ENCODE peak calls at places on chromosomes 5 and 9, in ten cellular contexts. W is neural crest cell; D is fibroblast of pulmonary artery; M is T follicular helper cell; I is AG20443; E is stimulated activated CD4-positive, alpha-beta T cell treated with anti-CD3 and anti-CD28 coated beads, TNF-alpha, amount 100 ng/mL, for 1 hour; A is D341Med; V is pancreas; C is AG09309; S is hypothalamus. R is an unnamed sample.

GRCh38 chr5:97501965-97502305 is 318.9 kb upstream of the RIOK2 start:
- DNase-seq in I (no peak), S (no peak), E (no peak), V (no peak), D (no peak), C (no peak), M (no peak), A (no peak), W (no peak), R (no peak)

GRCh38 chr9:98482248-98482647 is 226.5 kb downstream of the GABBR2 start:
- DNase-seq in I (peak; percentile 71), C (peak; percentile 61), V (no peak), W (no peak), S (no peak), D (peak; percentile 37), E (no peak), M (no peak), A (no peak), R (no peak)

GRCh38 chr9:16521868-16522381 is 348.5 kb downstream of the BNC2 start:
- DNase-seq in E (no peak), M (no peak), V (no peak), S (no peak), D (peak; percentile 79), I (peak; percentile 85), W (no peak), A (no peak), C (peak; percentile 74), R (peak; percentile 58)

GRCh38 chr9:121641228-121641611 is 10.2 kb upstream of the DAB2IP start:
- DNase-seq in A (no peak), M (no peak), I (no peak), V (no peak), W (no peak), S (no peak), D (no peak), E (no peak), C (no peak), R (no peak)

GRCh38 chr9:89398651-89399050 is 80.4 kb downstream of the SECISBP2 start:
- DNase-seq in C (no peak), V (no peak), A (no peak), I (no peak), S (no peak), D (no peak), M (no peak), E (no peak), W (no peak), R (no peak)

GRCh38 chr9:121292801-121293241 is 24.9 kb downstream of the GSN start:
- DNase-seq in M (no peak), C (no peak), A (no peak), V (no peak), W (no peak), E (no peak), S (peak; percentile 58), D (no peak), I (no peak), R (no peak)

GRCh38 chr9:71506821-71507220 is 261.5 kb downstream of the CEMIP2 start:
- DNase-seq in M (no peak), S (no peak), D (peak; percentile 39), I (peak; percentile 44), E (no peak), W (no peak), C (peak; percentile 59), V (no peak), A (no peak), R (no peak)

GRCh38 chr5:79546782-79547428 is 33.0 kb upstream of the HOMER1 start:
- DNase-seq in S (no peak), A (no peak), E (no peak), D (no peak), M (no peak), C (no peak), I (peak; percentile 27), V (no peak), W (no peak), R (no peak)

GRCh38 chr5:34053133-34053532 is 10.1 kb upstream of the C1QTNF3 start:
- DNase-seq in C (peak; percentile 75), V (no peak), D (peak; percentile 51), M (no peak), W (no peak), S (no peak), A (no peak), E (no peak), I (peak; percentile 90), R (peak; percentile 68)

GRCh38 chr9:88643931-88644330 is 109.0 kb downstream of the NXNL2 start:
- DNase-seq in I (no peak), V (no peak), S (no peak), C (no peak), W (no peak), A (no peak), E (no peak), M (no peak), D (no peak), R (no peak)

R was measured in amniotic stem cell.